ENCODE peak calls at places on chromosomes 12 and 14, in six cellular contexts. G is RWPE2, C is kidney, T is thyroid gland, Q is esophagus squamous epithelium, I is Peyer's patch. L is an unnamed sample. For H3K4me1 and H3K9me3, the result is how much of the 10 kb centered on the place peaks cover.

GRCh38 chr14:100640481-100641273 is 53.5 kb upstream of the BEGAIN start:
- DNase-seq in C (no peak), G (no peak), T (no peak), I (peak), Q (no peak), L (peak)

GRCh38 chr14:49769171-49769570 is 1.2 kb downstream of the KLHDC2 start:
- DNase-seq in C (no peak), Q (no peak), I (no peak), T (peak), G (no peak), L (no peak)

GRCh38 chr14:50335989-50336391 is 23.9 kb downstream of the DMAC2L start:
- DNase-seq in C (peak), Q (no peak), T (peak), G (no peak), I (no peak), L (no peak)

GRCh38 chr12:58774731-58775130 is 145.6 kb downstream of the LRIG3 start:
- DNase-seq in C (no peak), G (no peak), T (no peak), I (no peak), Q (no peak), L (no peak)

GRCh38 chr12:100935929-100936328 is 141.4 kb downstream of the ANO4 start:
- DNase-seq in Q (no peak), G (no peak), I (no peak), C (no peak), T (no peak), L (no peak)

GRCh38 chr14:61470261-61470953 is 149.0 kb downstream of the PRKCH start:
- DNase-seq in C (no peak), I (no peak), Q (no peak), G (no peak), T (no peak), L (no peak)

GRCh38 chr12:77788231-77789168 is 42.2 kb upstream of the NAV3 start:
- DNase-seq in C (no peak), I (no peak), Q (no peak), T (no peak), G (no peak), L (no peak)

GRCh38 chr12:92827836-92828431 is 101.2 kb downstream of the EEA1 start:
- DNase-seq in C (no peak), T (no peak), I (peak), Q (no peak), G (no peak), L (no peak)

GRCh38 chr12:57815177-57816000 is 3.1 kb downstream of the AVIL start:
- DNase-seq in C (no peak), I (no peak), Q (no peak), G (no peak), T (no peak), L (no peak)

GRCh38 chr12:116319316-116319715 is 41.8 kb upstream of the MED13L start:
- DNase-seq in G (no peak), T (no peak), C (no peak), Q (no peak), I (no peak), L (no peak)

GRCh38 chr14:50797250-50798047 is 33.5 kb downstream of the NIN start:
- DNase-seq in I (no peak), G (no peak), C (no peak), Q (no peak), T (no peak), L (no peak)

GRCh38 chr12:117587646-117588287 is 226.3 kb upstream of the NOS1 start:
- DNase-seq in Q (no peak), G (no peak), C (no peak), T (peak), I (peak), L (no peak)

GRCh38 chr12:76720068-76720467 is 43.8 kb upstream of the ZDHHC17 start:
- DNase-seq in C (no peak), G (no peak), I (no peak), Q (no peak), T (no peak), L (no peak)

GRCh38 chr12:67952787-67953186 is 36.5 kb upstream of the IFNG-AS1 start:
- DNase-seq in Q (no peak), I (no peak), G (no peak), T (no peak), C (no peak), L (no peak)

GRCh38 chr14:97065305-97066067 is 268.3 kb downstream of the VRK1 start:
- DNase-seq in C (no peak), Q (no peak), T (no peak), G (no peak), I (no peak), L (no peak)

GRCh38 chr12:15131462-15131861 is 89.8 kb downstream of the RERG start:
- DNase-seq in I (no peak), G (no peak), Q (no peak), T (no peak), C (no peak), L (no peak)

GRCh38 chr12:60266381-60266852 is 670.6 kb downstream of the SLC16A7 start:
- DNase-seq in T (no peak), Q (no peak), G (no peak), I (no peak), C (no peak), L (no peak)

GRCh38 chr14:74920281-74920680 is 2.8 kb downstream of the RPS6KL1 start:
- DNase-seq in I (peak), G (no peak), T (no peak), Q (no peak), C (no peak), L (no peak)

GRCh38 chr14:34021096-34021495 is 70.2 kb upstream of the EGLN3 start:
- DNase-seq in G (no peak), C (no peak), Q (no peak), T (no peak), I (no peak), L (no peak)

GRCh38 chr14:100078997-100079561 is 13.9 kb downstream of the EVL start:
- DNase-seq in C (no peak), I (peak), Q (no peak), G (no peak), T (no peak), L (peak)

GRCh38 chr12:105922670-105923102 is 216.1 kb downstream of the NUAK1 start:
- DNase-seq in G (no peak), C (no peak), T (no peak), I (no peak), Q (no peak), L (no peak)

GRCh38 chr14:100696590-100696989 is 30.1 kb upstream of the DLK1 start:
- DNase-seq in G (no peak), T (no peak), I (no peak), Q (no peak), C (no peak), L (no peak)

GRCh38 chr14:71650187-71650586 is 282.0 kb upstream of the RGS6 start:
- DNase-seq in T (no peak), I (no peak), G (no peak), Q (no peak), C (no peak), L (no peak)

GRCh38 chr12:132326646-132327045 is 2.7 kb downstream of the GALNT9 start:
- DNase-seq in C (peak), Q (no peak), T (no peak), I (no peak), G (no peak), L (no peak)

GRCh38 chr14:67970923-67971322 is 151.3 kb downstream of the RAD51B start:
- DNase-seq in I (no peak), Q (no peak), C (no peak), T (no peak), G (no peak), L (no peak)

GRCh38 chr12:12684375-12685106 is 11.4 kb downstream of the GPR19 start:
- DNase-seq in I (no peak), T (peak), C (no peak), G (no peak), Q (no peak), L (no peak)

GRCh38 chr12:80472912-80473500 is 29.0 kb downstream of the PTPRQ start:
- DNase-seq in Q (no peak), I (no peak), C (no peak), T (no peak), G (no peak), L (no peak)

GRCh38 chr14:75826599-75826998 is 155.2 kb downstream of the TGFB3 start:
- DNase-seq in G (no peak), I (no peak), Q (no peak), T (no peak), C (no peak), L (no peak)

GRCh38 chr14:55245657-55246268 is 25.5 kb upstream of the FBXO34 start:
- DNase-seq in Q (no peak), I (peak), G (no peak), T (peak), C (no peak), L (no peak)

GRCh38 chr12:123965382-123965781 is 7.2 kb downstream of the CCDC92 start:
- DNase-seq in Q (no peak), G (no peak), I (no peak), C (no peak), T (no peak), L (no peak)

GRCh38 chr12:9872743-9873142 is 3.6 kb upstream of the CLEC2B start:
- DNase-seq in I (no peak), Q (no peak), C (no peak), T (no peak), G (peak), L (no peak)

GRCh38 chr14:105525326-105525725 is 1.1 kb upstream of the TMEM121 start:
- DNase-seq in G (peak), I (no peak), Q (no peak), T (no peak), C (peak), L (no peak)

GRCh38 chr12:24596768-24597388 is 352.0 kb downstream of the BCAT1 start:
- DNase-seq in I (no peak), G (no peak), T (no peak), Q (no peak), C (no peak), L (no peak)

GRCh38 chr12:12819752-12820311 is 6.7 kb downstream of the DDX47 start:
- DNase-seq in C (no peak), I (no peak), T (no peak), G (no peak), Q (no peak), L (no peak)

GRCh38 chr14:69719501-69719951 is 47.4 kb upstream of the SRSF5 start:
- DNase-seq in C (peak), Q (no peak), G (no peak), T (peak), I (peak), L (no peak)

GRCh38 chr14:104940526-104941150 is 16.0 kb downstream of the PLD4 start:
- DNase-seq in Q (no peak), C (peak), I (no peak), T (no peak), G (peak), L (no peak)

GRCh38 chr14:105300542-105301102 is at the start of gene BRF1:
- DNase-seq in G (peak), Q (peak), T (peak), I (peak), C (peak), L (peak)

GRCh38 chr12:110249716-110250225 is 31.3 kb upstream of the ATP2A2 start:
- DNase-seq in T (peak), C (peak), I (peak), G (no peak), Q (no peak), L (no peak)
- H3K27ac ChIP-seq in T (no peak), C (peak), I (no peak), G (peak), Q (peak), L (no peak)

GRCh38 chr12:27627123-27627835 is 69.0 kb upstream of the REP15 start:
- DNase-seq in I (no peak), C (no peak), T (no peak), G (no peak), Q (no peak), L (no peak)

GRCh38 chr12:27622436-27623185 is 73.6 kb upstream of the REP15 start:
- DNase-seq in Q (no peak), C (no peak), G (no peak), I (no peak), T (no peak), L (no peak)

GRCh38 chr12:27624586-27624985 is 71.7 kb upstream of the REP15 start:
- DNase-seq in I (no peak), T (no peak), G (no peak), Q (no peak), C (no peak), L (no peak)

GRCh38 chr12:27623645-27624044 is 72.6 kb upstream of the REP15 start:
- DNase-seq in Q (no peak), I (no peak), G (no peak), C (no peak), T (no peak), L (no peak)

DNA sequence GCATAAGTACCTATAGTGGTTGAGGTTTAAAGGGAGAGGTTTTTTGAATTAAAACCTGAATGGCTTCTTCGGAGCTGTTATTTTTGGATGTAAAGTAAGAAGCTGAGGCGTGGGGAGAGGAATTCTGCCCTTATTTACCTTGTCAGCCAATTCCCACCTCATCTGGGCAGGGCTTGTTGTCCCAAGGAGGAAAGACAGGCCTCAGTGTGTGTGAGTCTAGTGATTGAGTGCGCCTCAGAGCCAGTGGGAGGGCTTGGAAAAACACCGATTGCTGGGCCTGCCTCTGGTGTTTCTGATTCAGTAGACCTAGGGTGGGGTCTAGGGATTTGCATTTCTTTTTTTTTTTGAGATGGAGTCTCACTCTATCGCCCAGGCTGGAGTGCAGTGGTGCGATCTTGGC is 70.0 kb upstream of the REP15 start:
- DNase-seq in T (no peak), C (no peak), Q (no peak), G (no peak), I (no peak), L (no peak)
- H3K4me1 ChIP-seq in T (under half), C (under half), Q (under half), G (under half), I (under half), L (under half)

GRCh38 chr14:98304574-98304973 is 967.4 kb downstream of the BCL11B start:
- DNase-seq in C (no peak), Q (no peak), T (no peak), I (no peak), G (no peak), L (no peak)
- H3K9me3 ChIP-seq in C (under half), Q (under half), T (under half), I (under half), G (under half), L (under half)

DNA sequence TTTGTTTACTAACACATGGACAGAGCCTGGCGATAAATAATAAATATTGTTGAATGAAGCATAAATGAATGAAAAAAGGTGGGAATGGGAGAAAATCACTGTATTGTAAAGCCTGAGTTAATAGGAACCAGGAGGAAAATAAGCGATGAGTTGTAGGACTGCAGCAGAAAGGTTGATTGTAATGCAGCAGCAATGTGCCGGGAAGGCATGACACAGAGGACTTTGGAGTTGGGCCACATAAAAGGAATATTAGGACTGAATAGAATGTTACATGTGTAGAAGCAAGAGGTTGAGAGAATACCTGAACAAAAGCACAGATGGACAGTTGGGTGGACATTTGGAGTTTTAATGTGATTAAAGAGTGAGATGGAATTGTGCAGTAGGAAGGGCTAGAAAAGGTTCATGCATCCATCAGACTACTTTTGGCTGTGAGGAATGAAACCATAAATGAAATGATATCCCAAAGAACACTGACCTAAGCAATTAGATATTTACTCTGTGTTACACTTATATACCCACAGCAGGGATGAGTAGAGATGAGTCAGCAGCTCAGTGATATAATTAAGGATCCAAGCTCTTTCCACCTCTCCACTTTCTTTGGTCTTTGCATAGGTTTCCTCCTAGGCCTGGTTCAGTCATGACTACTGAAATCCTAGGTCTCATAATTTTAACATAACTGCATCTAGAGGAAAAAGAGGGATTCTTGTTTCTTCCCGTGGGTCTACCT is 55.4 kb downstream of the CCER1 start:
- DNase-seq in T (no peak), I (no peak), C (no peak), Q (no peak), G (no peak), L (no peak)
- H3K27ac ChIP-seq in T (no peak), I (no peak), C (no peak), Q (no peak), G (no peak), L (no peak)

DNA sequence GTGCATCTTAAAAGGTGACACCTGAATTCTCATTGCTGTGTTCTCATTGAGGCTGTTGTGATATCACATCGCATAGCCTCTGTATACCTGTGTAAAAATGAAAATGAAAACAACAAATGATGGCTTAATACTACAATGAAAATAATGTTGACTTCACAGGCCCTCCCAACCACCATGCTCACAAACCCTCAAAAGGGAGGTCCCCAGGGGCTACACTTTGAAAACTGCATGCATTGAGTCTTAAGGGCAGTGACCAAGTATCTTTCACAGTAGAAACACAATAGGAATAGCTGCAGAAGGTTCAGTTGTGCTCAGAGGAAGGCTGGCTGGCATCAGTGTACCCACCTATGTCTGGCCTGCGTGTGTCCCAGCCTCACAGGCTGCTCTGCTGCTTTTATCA is 27.6 kb upstream of the KCNK13 start:
- DNase-seq in C (no peak), Q (no peak), G (no peak), T (no peak), I (no peak), L (no peak)
- H3K4me1 ChIP-seq in C (under half), Q (under half), G (under half), T (under half), I (under half), L (under half)

GRCh38 chr14:53140585-53140984 is 12.5 kb downstream of the DDHD1 start:
- DNase-seq in I (no peak), T (no peak), Q (no peak), C (no peak), G (no peak), L (no peak)

GRCh38 chr14:53137559-53137958 is 15.6 kb downstream of the DDHD1 start:
- DNase-seq in C (no peak), I (no peak), T (no peak), Q (no peak), G (no peak), L (no peak)
- H3K9me3 ChIP-seq in C (under half), I (under half), T (under half), Q (under half), G (under half), L (under half)

DNA sequence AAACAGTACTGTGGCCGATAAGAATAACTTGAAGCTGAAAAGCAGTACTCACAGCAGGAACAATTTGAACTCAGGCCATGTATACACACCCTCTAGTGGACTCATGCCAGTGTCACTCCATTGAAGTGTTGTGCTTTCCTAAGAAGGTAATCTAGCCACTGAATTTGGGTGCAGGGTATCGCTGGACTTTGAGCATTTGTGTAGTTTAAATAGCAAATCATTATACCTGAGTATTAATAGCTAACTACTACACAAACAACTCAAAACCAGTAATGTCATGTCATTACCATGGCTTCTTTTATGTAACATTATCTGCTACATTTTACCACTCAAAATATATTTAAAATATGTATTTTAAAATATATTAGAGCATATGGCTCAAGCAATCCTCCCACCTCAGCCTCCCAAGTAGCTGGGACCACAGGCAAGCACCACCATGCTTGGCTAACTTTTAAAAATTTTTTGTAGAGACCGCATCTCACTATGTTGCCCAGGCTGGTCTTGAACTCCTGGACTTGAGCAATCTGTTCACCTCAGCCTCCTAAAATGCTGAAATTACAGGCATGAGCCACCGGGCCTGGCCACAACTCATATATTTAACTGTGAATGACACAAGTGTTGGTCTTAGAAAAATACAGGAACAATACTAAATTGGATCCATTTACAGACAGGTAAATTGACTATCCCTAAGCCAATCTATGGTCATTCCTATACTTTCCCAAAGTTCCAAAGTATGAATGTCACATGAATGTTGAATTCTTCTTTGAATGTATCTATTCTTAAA is 25.6 kb upstream of the ARID4A start:
- DNase-seq in T (no peak), Q (no peak), I (peak), C (no peak), G (no peak), L (no peak)
- H3K27ac ChIP-seq in T (no peak), Q (no peak), I (no peak), C (peak), G (no peak), L (no peak)

GRCh38 chr14:94481468-94482131 is 5.6 kb upstream of the SERPINA9 start:
- DNase-seq in I (peak), G (peak), Q (no peak), T (no peak), C (no peak), L (no peak)

GRCh38 chr14:94483729-94484275 is 7.8 kb upstream of the SERPINA9 start:
- DNase-seq in I (no peak), C (no peak), Q (no peak), T (no peak), G (no peak), L (no peak)

GRCh38 chr14:94480809-94481208 is 4.8 kb upstream of the SERPINA9 start:
- DNase-seq in G (no peak), Q (no peak), I (peak), T (no peak), C (no peak), L (no peak)

GRCh38 chr14:94484476-94484875 is 8.5 kb upstream of the SERPINA9 start:
- DNase-seq in Q (no peak), I (no peak), G (peak), T (no peak), C (no peak), L (no peak)

DNA sequence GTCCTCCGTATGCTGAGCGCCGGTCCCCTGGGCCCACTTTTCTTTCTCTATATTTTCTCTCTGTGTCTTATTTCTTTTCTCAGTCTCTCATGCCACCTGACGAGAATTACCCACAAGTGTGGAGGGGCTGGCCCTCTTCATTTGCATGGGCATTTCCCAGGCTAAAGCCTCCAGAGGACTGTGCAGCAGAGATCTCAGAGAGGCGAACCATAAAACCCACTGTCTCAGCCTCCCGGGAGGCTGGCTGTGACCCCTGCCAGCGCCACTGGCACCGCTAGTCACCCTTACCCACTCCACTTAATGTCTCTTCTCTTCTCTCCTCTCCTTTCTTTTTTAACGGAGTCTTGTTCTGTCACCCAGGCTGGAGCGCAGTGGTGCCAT is 7.1 kb upstream of the SERPINA9 start:
- DNase-seq in G (no peak), I (no peak), C (no peak), Q (no peak), T (no peak), L (no peak)
- H3K4me1 ChIP-seq in G (under half), I (under half), C (under half), Q (under half), T (under half), L (under half)